ENCODE peak calls at places on chromosomes 2 and 18, in eight cellular contexts. H, B, S, N, J, V, U and C are unnamed samples.

GRCh38 chr2:12317853-12318426 is 398.8 kb upstream of the TRIB2 start:
- DNase-seq in H (no peak), B (no peak), S (peak; percentile 75), N (no peak), J (peak; percentile 25), V (no peak), U (peak; percentile 46), C (no peak)

GRCh38 chr2:150486539-150487484 is 655 bp downstream of the RND3 start:
- DNase-seq in H (no peak), B (no peak), S (peak; percentile 75), N (peak; percentile 81), J (peak; percentile 51), V (no peak), U (peak; percentile 51), C (no peak)

GRCh38 chr18:27120246-27120645 is 64.9 kb downstream of the CHST9 start:
- DNase-seq in H (no peak), B (no peak), S (no peak), N (no peak), J (no peak), V (no peak), U (no peak), C (no peak)

GRCh38 chr2:53445376-53446072 is 322.1 kb upstream of the CHAC2 start:
- DNase-seq in H (no peak), B (no peak), S (no peak), N (no peak), J (peak; percentile 17), V (no peak), U (no peak), C (no peak)

GRCh38 chr2:207163053-207163814 is 2.5 kb downstream of the KLF7 start:
- DNase-seq in H (no peak), B (no peak), S (no peak), N (no peak), J (peak; percentile 73), V (no peak), U (peak; percentile 79), C (no peak)

GRCh38 chr2:128386066-128386465 is 67.4 kb upstream of the HS6ST1 start:
- DNase-seq in H (peak; percentile 64), B (peak; percentile 41), S (peak; percentile 57), N (peak; percentile 70), J (no peak), V (peak; percentile 45), U (no peak), C (no peak)

GRCh38 chr18:32349728-32350395 is 120.8 kb downstream of the GAREM1 start:
- DNase-seq in H (no peak), B (no peak), S (peak; percentile 85), N (peak; percentile 82), J (peak; percentile 91), V (no peak), U (peak; percentile 24), C (peak; percentile 26)

GRCh38 chr2:216572582-216573578 is 60.3 kb upstream of the IGFBP2 start:
- DNase-seq in H (no peak), B (peak; percentile 83), S (peak; percentile 93), N (peak; percentile 95), J (no peak), V (no peak), U (no peak), C (no peak)

GRCh38 chr2:161228511-161229240 is 68.4 kb downstream of the TANK start:
- DNase-seq in H (no peak), B (no peak), S (no peak), N (no peak), J (peak; percentile 23), V (no peak), U (no peak), C (no peak)

GRCh38 chr2:198054299-198054698 is 249.9 kb downstream of the PLCL1 start:
- DNase-seq in H (no peak), B (no peak), S (no peak), N (no peak), J (peak; percentile 10), V (no peak), U (no peak), C (no peak)

GRCh38 chr2:235028646-235029045 is 76.8 kb downstream of the SH3BP4 start:
- DNase-seq in H (no peak), B (no peak), S (no peak), N (no peak), J (no peak), V (peak; percentile 38), U (no peak), C (no peak)
- H3K4me3 ChIP-seq in H (no peak overlapping the region), B (no peak overlapping the region), S (no peak overlapping the region), N (no peak overlapping the region), J (no peak overlapping the region), V (no peak overlapping the region), U (no peak overlapping the region), C (no peak overlapping the region)

DNA sequence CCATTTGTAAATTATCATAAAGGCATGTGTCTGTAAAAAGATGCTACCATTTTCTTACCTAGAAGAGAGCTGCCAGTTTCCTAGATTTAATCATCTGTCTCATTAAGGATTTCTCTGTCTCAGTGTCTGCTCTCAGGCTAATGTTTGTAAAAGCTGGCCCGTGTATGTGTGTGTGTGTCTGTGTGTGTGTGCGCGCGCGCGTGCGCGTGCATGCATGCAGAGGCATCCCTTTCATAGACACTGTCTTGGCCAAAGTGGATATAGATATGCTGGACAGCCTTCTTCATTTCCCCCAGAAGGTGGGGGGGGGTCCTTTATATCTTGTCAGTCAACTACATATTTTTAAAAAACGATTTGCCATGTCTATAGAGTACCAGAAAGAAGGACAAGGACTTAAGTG is 19.0 kb downstream of the MGAT5 start:
- DNase-seq in H (no peak), B (no peak), S (no peak), N (no peak), J (no peak), V (no peak), U (no peak), C (no peak)
- H3K27ac ChIP-seq in H (no peak overlapping the region), B (no peak overlapping the region), S (no peak overlapping the region), N (no peak overlapping the region), J (no peak overlapping the region), V (no peak overlapping the region), U (no peak overlapping the region), C (no peak overlapping the region)

GRCh38 chr2:45342-46130 is 769 bp downstream of the FAM110C start:
- DNase-seq in H (no peak), B (no peak), S (peak; percentile 72), N (no peak), J (peak; percentile 26), V (peak; percentile 67), U (no peak), C (no peak)
- H3K4me3 ChIP-seq in H (peak overlapping the region; percentile 42), B (peak overlapping the region; percentile 37), S (peak overlapping the region; percentile 77), N (peak overlapping the region; percentile 90), J (peak overlapping the region; percentile 79), V (peak overlapping the region; percentile 63), U (peak overlapping the region; percentile 41), C (no peak overlapping the region)

GRCh38 chr18:24731981-24732380 is 271.5 kb downstream of the HRH4 start:
- DNase-seq in H (no peak), B (no peak), S (no peak), N (no peak), J (no peak), V (no peak), U (no peak), C (no peak)
- H3K27ac ChIP-seq in H (no peak overlapping the region), B (no peak overlapping the region), S (no peak overlapping the region), N (no peak overlapping the region), J (no peak overlapping the region), V (no peak overlapping the region), U (no peak overlapping the region), C (no peak overlapping the region)

GRCh38 chr2:147485210-147485851 is 359.5 kb upstream of the ACVR2A start:
- DNase-seq in H (no peak), B (no peak), S (no peak), N (no peak), J (no peak), V (no peak), U (no peak), C (no peak)
- H3K4me3 ChIP-seq in H (no peak overlapping the region), B (no peak overlapping the region), S (no peak overlapping the region), N (no peak overlapping the region), J (no peak overlapping the region), V (no peak overlapping the region), U (no peak overlapping the region), C (no peak overlapping the region)

GRCh38 chr2:201407265-201407664 is 44.0 kb downstream of the TRAK2 start:
- DNase-seq in H (no peak), B (no peak), S (no peak), N (no peak), J (no peak), V (no peak), U (no peak), C (no peak)

GRCh38 chr2:201406077-201406662 is 45.1 kb downstream of the TRAK2 start:
- DNase-seq in H (no peak), B (no peak), S (no peak), N (no peak), J (peak; percentile 41), V (no peak), U (peak; percentile 59), C (peak; percentile 94)

GRCh38 chr2:201403904-201404303 is 46.8 kb upstream of the FLACC1 start:
- DNase-seq in H (no peak), B (no peak), S (no peak), N (no peak), J (no peak), V (no peak), U (peak; percentile 16), C (peak; percentile 86)

GRCh38 chr2:201402651-201403573 is 45.8 kb upstream of the FLACC1 start:
- DNase-seq in H (no peak), B (no peak), S (no peak), N (no peak), J (no peak), V (no peak), U (no peak), C (no peak)

GRCh38 chr2:201404699-201405275 is 46.5 kb downstream of the TRAK2 start:
- DNase-seq in H (no peak), B (no peak), S (no peak), N (no peak), J (no peak), V (no peak), U (no peak), C (no peak)
- H3K27ac ChIP-seq in H (no peak overlapping the region), B (peak overlapping the region; percentile 77), S (peak overlapping the region; percentile 62), N (no peak overlapping the region), J (peak overlapping the region; percentile 18), V (no peak overlapping the region), U (no peak overlapping the region), C (peak overlapping the region; percentile 83)

GRCh38 chr2:120224256-120224655 is 1.1 kb upstream of the TMEM185B start:
- DNase-seq in H (peak; percentile 83), B (no peak), S (peak; percentile 62), N (peak; percentile 71), J (no peak), V (peak; percentile 61), U (no peak), C (no peak)
- H3K4me3 ChIP-seq in H (no peak overlapping the region), B (no peak overlapping the region), S (peak overlapping the region; percentile 67), N (peak overlapping the region; percentile 73), J (peak overlapping the region; percentile 84), V (peak overlapping the region; percentile 77), U (no peak overlapping the region), C (no peak overlapping the region)